ENCODE peak calls at places on chromosomes 4 and X, in ten cellular contexts. G is adipocyte; T is cardiac muscle cell; P is stomach; M is neuronal stem cell; D is astrocyte; S is CD8-positive, alpha-beta T cell; Y is fibroblast of lung; A is mammary epithelial cell; J is MM.1S. I is an unnamed sample.
A peak's percentile ranks its signal among the peaks of the same experiment; 100 is the strongest.

GRCh38 chrX:124414281-124414680 is 67.9 kb downstream of the SH2D1A start:
- DNase-seq in G (no peak), T (no peak), P (no peak), M (no peak), D (no peak), S (no peak), Y (no peak), A (no peak), J (no peak), I (no peak)

GRCh38 chrX:70313503-70313902 is 23.6 kb downstream of the KIF4A start:
- DNase-seq in G (no peak), T (no peak), P (no peak), M (no peak), D (peak; percentile 71), S (no peak), Y (peak; percentile 9), A (no peak), J (no peak), I (peak; percentile 24)

GRCh38 chrX:118872102-118872566 is 48.5 kb downstream of the ZCCHC12 start:
- DNase-seq in G (peak; percentile 8), T (peak; percentile 18), P (peak; percentile 34), M (no peak), D (no peak), S (no peak), Y (no peak), A (peak; percentile 31), J (no peak), I (no peak)

GRCh38 chr4:40240040-40240653 is 43.3 kb downstream of the RHOH start:
- DNase-seq in G (no peak), T (no peak), P (no peak), M (no peak), D (no peak), S (no peak), Y (peak; percentile 38), A (no peak), J (no peak), I (no peak)

GRCh38 chr4:176778063-176778462 is 14.7 kb downstream of the VEGFC start:
- DNase-seq in G (peak; percentile 83), T (no peak), P (no peak), M (no peak), D (peak; percentile 86), S (no peak), Y (peak; percentile 82), A (peak; percentile 40), J (no peak), I (peak; percentile 77)

GRCh38 chr4:76624271-76624681 is 189.2 kb downstream of the SHROOM3 start:
- DNase-seq in G (peak; percentile 91), T (no peak), P (no peak), M (peak; percentile 26), D (peak; percentile 98), S (no peak), Y (peak; percentile 91), A (peak; percentile 94), J (no peak), I (peak; percentile 99)

GRCh38 chrX:69109706-69110635 is 55.3 kb downstream of the PJA1 start:
- DNase-seq in G (peak; percentile 18), T (no peak), P (no peak), M (no peak), D (peak; percentile 41), S (no peak), Y (peak; percentile 31), A (peak; percentile 84), J (no peak), I (peak; percentile 3)

GRCh38 chr4:61493470-61493869 is 293.3 kb downstream of the ADGRL3 start:
- DNase-seq in G (no peak), T (no peak), P (no peak), M (peak; percentile 37), D (no peak), S (no peak), Y (no peak), A (no peak), J (no peak), I (no peak)

GRCh38 chr4:76272582-76272981 is 21.1 kb downstream of the FAM47E start:
- DNase-seq in G (no peak), T (no peak), P (no peak), M (no peak), D (no peak), S (no peak), Y (no peak), A (no peak), J (no peak), I (no peak)

GRCh38 chrX:116277391-116277790 is 106.8 kb downstream of the AGTR2 start:
- DNase-seq in G (no peak), T (no peak), P (no peak), M (no peak), D (no peak), S (no peak), Y (no peak), A (no peak), J (no peak), I (no peak)

GRCh38 chr4:119025440-119025839 is 110.2 kb upstream of the MYOZ2 start:
- DNase-seq in G (peak; percentile 81), T (no peak), P (peak; percentile 48), M (no peak), D (peak; percentile 68), S (no peak), Y (peak; percentile 62), A (peak; percentile 74), J (no peak), I (peak; percentile 65)

GRCh38 chr4:985123-985830 is 1.6 kb upstream of the IDUA start:
- DNase-seq in G (no peak), T (peak; percentile 69), P (peak; percentile 88), M (no peak), D (no peak), S (peak; percentile 69), Y (peak; percentile 23), A (peak; percentile 19), J (no peak), I (no peak)

GRCh38 chrX:95058815-95059214 is 1384.8 kb downstream of the FAM133A start:
- DNase-seq in G (peak; percentile 79), T (no peak), P (no peak), M (no peak), D (peak; percentile 85), S (no peak), Y (peak; percentile 32), A (peak; percentile 72), J (no peak), I (no peak)

DNA sequence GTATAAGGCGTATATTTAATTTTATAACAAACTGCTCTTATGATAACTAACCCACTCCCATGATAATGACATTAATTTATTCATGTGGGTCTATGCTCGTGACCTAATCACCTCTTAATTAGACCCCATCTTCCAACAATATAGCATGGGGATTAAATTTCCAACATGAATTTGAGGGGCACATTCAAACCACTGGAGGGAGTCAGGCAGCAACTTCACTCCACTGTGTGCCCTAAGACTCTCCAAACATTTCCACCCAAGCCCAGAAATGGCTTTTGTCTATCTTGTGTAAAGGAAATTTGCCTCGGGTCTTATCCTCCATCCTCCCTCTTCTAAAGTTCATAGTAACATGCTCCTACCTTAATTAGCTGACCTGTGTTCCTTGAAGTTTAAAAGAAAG is 616.1 kb upstream of the CPEB2 start:
- DNase-seq in G (no peak), T (no peak), P (no peak), M (no peak), D (no peak), S (no peak), Y (no peak), A (no peak), J (no peak), I (no peak)
- H3K27me3 ChIP-seq in G (peaks cover 3% of the 10 kb centered on the region), T (no peaks in the 10 kb centered on the region), P (no peaks in the 10 kb centered on the region), M (no peaks in the 10 kb centered on the region), D (no peaks in the 10 kb centered on the region), S (no peaks in the 10 kb centered on the region), Y (no peaks in the 10 kb centered on the region), A (peaks cover 2% of the 10 kb centered on the region), J (no peaks in the 10 kb centered on the region), I (no peaks in the 10 kb centered on the region)

GRCh38 chrX:11129546-11129945 is 18.4 kb downstream of the HCCS start:
- DNase-seq in G (peak; percentile 54), T (no peak), P (no peak), M (no peak), D (no peak), S (no peak), Y (no peak), A (no peak), J (no peak), I (no peak)
- H3K4me3 ChIP-seq in G (no peak overlapping the region), T (no peak overlapping the region), P (no peak overlapping the region), M (no peak overlapping the region), D (no peak overlapping the region), S (no peak overlapping the region), Y (no peak overlapping the region), A (no peak overlapping the region), J (no peak overlapping the region), I (no peak overlapping the region)

GRCh38 chrX:97547873-97548578 is 664.3 kb downstream of the RPA4 start:
- DNase-seq in G (peak; percentile 25), T (no peak), P (no peak), M (no peak), D (peak; percentile 39), S (no peak), Y (peak; percentile 6), A (no peak), J (no peak), I (peak; percentile 52)
- H3K27me3 ChIP-seq in G (no peaks in the 10 kb centered on the region), T (no peaks in the 10 kb centered on the region), P (no peaks in the 10 kb centered on the region), M (no peaks in the 10 kb centered on the region), D (no peaks in the 10 kb centered on the region), S (no peaks in the 10 kb centered on the region), Y (no peaks in the 10 kb centered on the region), A (no peaks in the 10 kb centered on the region), J (no peaks in the 10 kb centered on the region), I (no peaks in the 10 kb centered on the region)

GRCh38 chr4:47835489-47835888 is 2.4 kb downstream of the CORIN start:
- DNase-seq in G (no peak), T (no peak), P (no peak), M (no peak), D (peak; percentile 26), S (no peak), Y (no peak), A (no peak), J (no peak), I (peak; percentile 50)

GRCh38 chr4:47829438-47829837 is 8.4 kb downstream of the CORIN start:
- DNase-seq in G (no peak), T (no peak), P (no peak), M (no peak), D (no peak), S (no peak), Y (no peak), A (no peak), J (no peak), I (no peak)

GRCh38 chr4:47827339-47828047 is 10.4 kb downstream of the CORIN start:
- DNase-seq in G (no peak), T (no peak), P (no peak), M (no peak), D (no peak), S (no peak), Y (no peak), A (no peak), J (no peak), I (no peak)

GRCh38 chr4:47830263-47831025 is 7.4 kb downstream of the CORIN start:
- DNase-seq in G (no peak), T (no peak), P (no peak), M (no peak), D (no peak), S (no peak), Y (no peak), A (no peak), J (no peak), I (no peak)

DNA sequence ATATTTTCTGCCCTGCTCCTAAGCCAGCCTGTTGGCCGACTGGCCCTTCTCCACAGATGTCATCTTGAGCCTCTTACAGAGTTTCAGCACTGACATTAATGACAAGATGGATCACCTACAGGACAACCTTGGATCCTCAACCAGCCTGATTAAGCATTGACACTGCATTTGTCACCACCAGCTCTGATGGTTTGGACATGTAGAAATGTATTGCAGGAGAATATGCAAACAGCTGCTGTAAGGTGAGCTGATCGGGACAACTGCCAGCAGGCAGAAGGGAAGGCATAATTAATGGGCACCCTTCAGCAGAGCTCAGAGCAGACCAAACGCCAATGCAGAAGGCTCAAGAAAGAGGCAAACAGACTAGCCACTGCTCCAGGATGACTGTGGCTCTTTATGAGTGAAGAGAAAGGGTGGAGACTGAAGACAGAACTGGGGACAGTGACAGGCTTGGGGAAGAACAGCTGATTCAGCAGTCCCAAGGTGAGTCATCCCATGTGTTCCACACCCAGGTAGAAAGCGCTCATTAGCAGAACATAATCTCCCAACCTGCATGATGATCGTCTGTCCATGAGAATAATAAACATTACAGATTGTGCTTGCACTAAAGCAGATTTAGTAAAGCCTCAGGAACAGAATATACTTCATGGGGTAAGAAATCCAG is 6.7 kb downstream of the CORIN start:
- DNase-seq in G (no peak), T (peak; percentile 56), P (no peak), M (no peak), D (no peak), S (no peak), Y (no peak), A (no peak), J (no peak), I (no peak)
- H3K4me3 ChIP-seq in G (no peak overlapping the region), T (peak overlapping the region; percentile 15), P (no peak overlapping the region), M (no peak overlapping the region), D (no peak overlapping the region), S (no peak overlapping the region), Y (no peak overlapping the region), A (no peak overlapping the region), J (no peak overlapping the region), I (no peak overlapping the region)